ENCODE peak calls at places on chromosomes 3 and 15, in five cellular contexts. R, C, M, J and L are unnamed samples.

GRCh38 chr3:132661120-132661519 is 991 bp downstream of the UBA5 start:
- DNase-seq in J (no peak), R (no peak), M (no peak), C (no peak), L (no peak)

GRCh38 chr3:110783541-110783940 is 288.1 kb upstream of the NECTIN3 start:
- DNase-seq in J (no peak), M (no peak), C (no peak), R (no peak), L (no peak)

GRCh38 chr15:88574646-88575045 is 28.2 kb upstream of the DET1 start:
- DNase-seq in M (no peak), C (no peak), R (no peak), J (no peak), L (no peak)

GRCh38 chr15:101060576-101061551 is 141.7 kb downstream of the LRRK1 start:
- DNase-seq in R (no peak), M (no peak), J (no peak), C (no peak), L (no peak)

GRCh38 chr3:33926998-33927605 is 128.7 kb downstream of the PDCD6IP start:
- DNase-seq in M (no peak), R (no peak), J (no peak), C (no peak), L (no peak)

GRCh38 chr3:126025116-126025729 is 56.2 kb downstream of the ROPN1B start:
- DNase-seq in M (no peak), J (no peak), R (no peak), C (no peak), L (no peak)

GRCh38 chr15:36358094-36358961 is 221.1 kb upstream of the CDIN1 start:
- DNase-seq in R (peak; percentile 70), M (no peak), C (no peak), J (peak; percentile 96), L (no peak)

GRCh38 chr3:32817195-32817560 is 619 bp upstream of the TRIM71 start:
- DNase-seq in C (no peak), M (no peak), J (no peak), R (no peak), L (no peak)

GRCh38 chr15:77580991-77581682 is 51.6 kb downstream of the LINGO1 start:
- DNase-seq in C (no peak), R (no peak), J (no peak), M (no peak), L (no peak)

GRCh38 chr15:64681424-64682024 is 93.9 kb downstream of the RBPMS2 start:
- DNase-seq in M (peak; percentile 78), J (peak; percentile 69), C (no peak), R (no peak), L (no peak)

GRCh38 chr3:19946291-19946831 is 536 bp upstream of the RAB5A start:
- DNase-seq in R (no peak), M (no peak), J (no peak), C (no peak), L (no peak)

GRCh38 chr15:85543741-85544155 is 163.3 kb downstream of the AKAP13 start:
- DNase-seq in R (no peak), J (no peak), M (peak; percentile 31), C (no peak), L (no peak)

GRCh38 chr3:105527538-105527937 is 160.8 kb downstream of the ALCAM start:
- DNase-seq in J (no peak), C (no peak), R (no peak), M (no peak), L (no peak)

GRCh38 chr15:75049392-75049791 is 26.0 kb downstream of the PPCDC start:
- DNase-seq in M (no peak), R (no peak), J (peak; percentile 37), C (peak; percentile 65), L (no peak)

GRCh38 chr3:10228248-10228950 is 19.9 kb upstream of the TATDN2 start:
- DNase-seq in J (no peak), R (no peak), C (no peak), M (no peak), L (no peak)

GRCh38 chr15:99441871-99442267 is 123.9 kb upstream of the MEF2A start:
- DNase-seq in C (peak; percentile 10), M (no peak), J (no peak), R (no peak), L (no peak)

GRCh38 chr15:99719096-99719541 is 14.1 kb downstream of the LYSMD4 start:
- DNase-seq in J (peak; percentile 90), R (peak; percentile 47), C (no peak), M (no peak), L (no peak)

GRCh38 chr15:88083828-88084760 is 172.4 kb downstream of the NTRK3 start:
- DNase-seq in J (no peak), C (no peak), R (no peak), M (no peak), L (no peak)

GRCh38 chr3:161884830-161885229 is 388.2 kb downstream of the OTOL1 start:
- DNase-seq in R (no peak), C (no peak), M (no peak), J (no peak), L (no peak)

GRCh38 chr15:90701880-90702630 is 15.1 kb upstream of the BLM start:
- DNase-seq in M (peak; percentile 64), C (no peak), R (no peak), J (no peak), L (no peak)

GRCh38 chr15:41944313-41944940 is 27.9 kb downstream of the EHD4 start:
- DNase-seq in J (peak; percentile 94), M (no peak), R (peak; percentile 80), C (peak; percentile 66), L (peak; percentile 63)

GRCh38 chr3:123522666-123523412 is 62.0 kb downstream of the HACD2 start:
- DNase-seq in M (no peak), C (no peak), R (no peak), J (no peak), L (no peak)

GRCh38 chr15:57747206-57747605 is 40.7 kb downstream of the POLR2M start:
- DNase-seq in C (peak; percentile 56), M (no peak), R (no peak), J (no peak), L (no peak)

GRCh38 chr15:83053151-83053550 is 13.9 kb downstream of the BTBD1 start:
- DNase-seq in R (peak; percentile 85), C (no peak), M (no peak), J (peak; percentile 56), L (peak; percentile 56)

GRCh38 chr15:78768096-78768495 is 43.2 kb downstream of the ADAMTS7 start:
- DNase-seq in R (no peak), J (no peak), M (no peak), C (no peak), L (no peak)

GRCh38 chr3:119647177-119647576 is 13.2 kb downstream of the POPDC2 start:
- DNase-seq in C (no peak), M (no peak), J (no peak), R (no peak), L (no peak)

GRCh38 chr3:115518100-115518852 is 105.0 kb upstream of the GAP43 start:
- DNase-seq in J (peak; percentile 91), M (peak; percentile 12), R (peak; percentile 91), C (peak; percentile 26), L (peak; percentile 60)

GRCh38 chr15:32979710-32980109 is 214.8 kb downstream of the FMN1 start:
- DNase-seq in R (peak; percentile 93), M (no peak), C (no peak), J (peak; percentile 92), L (peak; percentile 95)

GRCh38 chr3:193939527-193939926 is 196.4 kb upstream of the HES1 start:
- DNase-seq in J (no peak), M (no peak), R (no peak), C (no peak), L (no peak)

GRCh38 chr3:59809016-59809415 is 759.2 kb upstream of the CFAP20DC start:
- DNase-seq in R (peak; percentile 41), C (no peak), M (peak; percentile 39), J (peak; percentile 61), L (peak; percentile 10)

GRCh38 chr3:106272302-106272701 is 403.5 kb upstream of the CBLB start:
- DNase-seq in R (no peak), J (no peak), C (no peak), M (no peak), L (no peak)

GRCh38 chr3:17130956-17131355 is 246.2 kb downstream of the PLCL2 start:
- DNase-seq in R (no peak), C (no peak), M (no peak), J (no peak), L (no peak)

GRCh38 chr3:28940530-28940929 is 340.3 kb upstream of the RBMS3 start:
- DNase-seq in C (no peak), M (no peak), J (peak; percentile 97), R (peak; percentile 82), L (peak; percentile 92)

GRCh38 chr3:171366043-171366442 is 94.2 kb downstream of the TNIK start:
- DNase-seq in R (no peak), J (no peak), C (no peak), M (no peak), L (no peak)

GRCh38 chr3:95189348-95189747 is 1126.5 kb downstream of the NSUN3 start:
- DNase-seq in R (no peak), J (no peak), M (no peak), C (no peak), L (no peak)

DNA sequence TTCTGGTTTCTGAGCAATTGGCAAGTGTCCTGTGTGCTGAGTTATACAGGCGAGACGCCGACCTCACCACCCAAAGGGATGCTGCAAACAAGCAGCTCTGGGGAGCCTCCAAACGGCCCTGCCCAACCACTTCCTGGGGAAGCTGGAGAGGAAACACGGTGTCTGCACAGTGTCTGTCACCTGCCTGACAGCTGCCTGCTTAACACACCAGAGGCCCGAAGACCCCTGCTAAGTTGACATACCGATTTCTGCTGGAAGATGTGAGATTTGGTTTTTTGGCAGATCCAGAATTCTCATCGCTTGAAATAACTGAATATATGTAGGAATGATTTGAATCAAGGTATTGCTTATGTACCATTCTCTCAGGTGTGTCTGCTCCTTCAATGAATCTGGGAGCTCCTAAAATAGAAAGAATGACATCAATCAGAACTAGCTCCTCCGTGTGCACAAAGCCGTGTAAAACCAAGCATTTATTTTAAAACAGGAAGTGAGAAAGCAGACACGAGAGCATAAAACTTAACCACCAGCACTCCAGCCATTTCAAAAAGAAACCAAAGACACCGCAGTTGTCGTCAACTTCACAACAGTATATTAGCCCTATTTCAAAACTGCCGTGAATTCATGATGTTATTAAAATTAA is 27.2 kb downstream of the LRRC2 start:
- DNase-seq in M (no peak), C (peak; percentile 21), J (peak; percentile 57), R (no peak), L (no peak)
- H3K4me3 ChIP-seq in M (no peak overlapping the region), C (no peak overlapping the region), J (no peak overlapping the region), R (no peak overlapping the region), L (peak overlapping the region; percentile 23)

DNA sequence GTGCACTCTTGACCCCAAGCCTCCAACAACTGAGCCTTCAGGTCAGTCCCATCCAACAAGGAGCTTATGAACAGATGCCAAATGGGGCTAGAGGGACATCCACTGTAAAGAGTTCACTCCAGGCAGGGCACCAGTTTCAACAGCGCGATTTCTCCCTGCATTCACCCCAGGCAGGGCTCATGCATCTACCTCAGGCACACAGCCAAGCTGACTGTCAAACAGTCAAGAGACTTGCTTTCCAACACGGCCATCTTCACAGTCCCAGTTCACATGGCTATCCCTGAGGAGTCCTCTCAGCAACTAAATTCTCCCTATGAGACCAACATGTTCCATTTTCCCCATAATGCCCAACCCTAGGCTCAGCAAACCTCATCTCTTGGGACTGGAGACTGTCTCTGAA is 17.7 kb downstream of the SLC25A20 start:
- DNase-seq in R (no peak), M (no peak), C (no peak), J (no peak), L (no peak)
- TF ChIP-seq CTCF in R (no peak), M (no peak), C (no peak), J (no peak), L (no peak)

GRCh38 chr3:156290917-156291268 is 170.5 kb downstream of the KCNAB1 start:
- DNase-seq in R (no peak), C (no peak), M (no peak), J (no peak), L (no peak)
- H3K4me3 ChIP-seq in R (no peak overlapping the region), C (peak overlapping the region; percentile 15), M (peak overlapping the region; percentile 28), J (peak overlapping the region; percentile 26), L (peak overlapping the region; percentile 45)

GRCh38 chr3:68866157-68866556 is 66.2 kb downstream of the TAFA4 start:
- DNase-seq in J (no peak), R (no peak), M (peak; percentile 16), C (no peak), L (no peak)
- TF ChIP-seq CTCF in J (no peak), R (no peak), M (peak; percentile 58), C (no peak), L (no peak)